ENCODE peak calls at places on chromosomes 6 and 20, in seven cellular contexts. N is AG20443; J is NK-92 treated with Interleukin-12 subunit alpha and Interleukin-12 subunit beta, amount 100 ng/mL, for 24 hours; F is stimulated activated CD8-positive, alpha-beta memory T cell treated with anti-CD3 and anti-CD28 coated beads, Interleukin-7, amount 100 ng/mL, for 48 hours; W is GM12892; K is T follicular helper cell; P is activated gamma-delta T cell treated with Interleukin-2 at 50 U/mL for 16 hours. O is an unnamed sample.

GRCh38 chr20:17536944-17537444 is 5.8 kb upstream of the BFSP1 start:
- DNase-seq in N (peak; percentile 86), J (peak; percentile 17), F (no peak), W (peak; percentile 40), K (peak; percentile 31), P (peak; percentile 63), O (peak; percentile 87)

GRCh38 chr6:30955367-30956042 is 14.7 kb downstream of the MUCL3 start:
- DNase-seq in N (peak; percentile 63), J (no peak), F (peak; percentile 77), W (peak; percentile 75), K (peak; percentile 37), P (peak; percentile 71), O (peak; percentile 25)

GRCh38 chr20:58503668-58504067 is 11.5 kb downstream of the APCDD1L start:
- DNase-seq in N (no peak), J (no peak), F (no peak), W (no peak), K (no peak), P (no peak), O (no peak)

GRCh38 chr6:16059496-16059895 is 69.4 kb upstream of the MYLIP start:
- DNase-seq in N (no peak), J (no peak), F (no peak), W (no peak), K (no peak), P (no peak), O (no peak)

GRCh38 chr20:57835462-57836455 is 125.9 kb upstream of the PMEPA1 start:
- DNase-seq in N (peak; percentile 5), J (no peak), F (no peak), W (no peak), K (no peak), P (no peak), O (no peak)

GRCh38 chr6:43944908-43945777 is 175.1 kb downstream of the VEGFA start:
- DNase-seq in N (peak; percentile 38), J (no peak), F (no peak), W (no peak), K (no peak), P (no peak), O (no peak)

GRCh38 chr6:145715426-145715825 is 19.9 kb downstream of the EPM2A start:
- DNase-seq in N (no peak), J (no peak), F (no peak), W (no peak), K (no peak), P (no peak), O (no peak)

GRCh38 chr6:166201878-166202277 is 34.2 kb upstream of the TBXT start:
- DNase-seq in N (no peak), J (no peak), F (no peak), W (no peak), K (no peak), P (no peak), O (no peak)

GRCh38 chr6:148453906-148454305 is 111.3 kb downstream of the SASH1 start:
- DNase-seq in N (no peak), J (no peak), F (no peak), W (no peak), K (no peak), P (no peak), O (no peak)

GRCh38 chr6:35698858-35699257 is 10.1 kb upstream of the FKBP5 start:
- DNase-seq in N (no peak), J (no peak), F (no peak), W (no peak), K (no peak), P (no peak), O (no peak)

GRCh38 chr6:54768542-54768941 is 78.0 kb upstream of the FAM83B start:
- DNase-seq in N (no peak), J (no peak), F (no peak), W (no peak), K (no peak), P (no peak), O (no peak)

GRCh38 chr6:139337830-139338229 is 36.6 kb downstream of the CITED2 start:
- DNase-seq in N (no peak), J (no peak), F (no peak), W (no peak), K (no peak), P (no peak), O (no peak)

GRCh38 chr6:109961666-109962065 is 16.4 kb upstream of the GPR6 start:
- DNase-seq in N (no peak), J (no peak), F (no peak), W (no peak), K (no peak), P (no peak), O (peak; percentile 19)

GRCh38 chr6:98041921-98042320 is 758.9 kb upstream of the MMS22L start:
- DNase-seq in N (no peak), J (no peak), F (no peak), W (no peak), K (no peak), P (no peak), O (no peak)

GRCh38 chr6:139336994-139337393 is 37.5 kb downstream of the CITED2 start:
- DNase-seq in N (no peak), J (no peak), F (no peak), W (no peak), K (no peak), P (no peak), O (no peak)

GRCh38 chr6:133768656-133769295 is 120.1 kb upstream of the TCF21 start:
- DNase-seq in N (no peak), J (no peak), F (no peak), W (no peak), K (no peak), P (no peak), O (peak; percentile 70)

GRCh38 chr20:62536731-62537401 is 61.1 kb upstream of the GATA5 start:
- DNase-seq in N (no peak), J (no peak), F (no peak), W (no peak), K (no peak), P (no peak), O (no peak)

GRCh38 chr6:88653936-88654335 is 309.5 kb downstream of the RNGTT start:
- DNase-seq in N (no peak), J (no peak), F (no peak), W (no peak), K (no peak), P (no peak), O (no peak)

GRCh38 chr6:5051394-5051793 is 33.7 kb upstream of the PPP1R3G start:
- DNase-seq in N (no peak), J (no peak), F (no peak), W (no peak), K (no peak), P (no peak), O (no peak)

GRCh38 chr20:62641749-62642665 is at the start of gene SLCO4A1:
- DNase-seq in N (peak; percentile 72), J (peak; percentile 83), F (peak; percentile 68), W (peak; percentile 96), K (peak; percentile 76), P (peak; percentile 85), O (peak; percentile 28)

GRCh38 chr6:26594730-26595632 is 1.8 kb upstream of the ABT1 start:
- DNase-seq in N (no peak), J (no peak), F (peak; percentile 42), W (no peak), K (no peak), P (no peak), O (peak; percentile 60)

GRCh38 chr6:106574729-106575458 is 54.4 kb downstream of the RTN4IP1 start:
- DNase-seq in N (peak; percentile 88), J (no peak), F (peak; percentile 2), W (no peak), K (no peak), P (no peak), O (peak; percentile 70)

GRCh38 chr6:126143650-126144260 is 157.4 kb downstream of the TRMT11 start:
- DNase-seq in N (no peak), J (no peak), F (no peak), W (no peak), K (no peak), P (no peak), O (peak; percentile 20)

GRCh38 chr6:166670894-166671293 is 43.8 kb upstream of the RPS6KA2 start:
- DNase-seq in N (no peak), J (no peak), F (no peak), W (no peak), K (no peak), P (no peak), O (no peak)

GRCh38 chr20:33811763-33812672 is 870 bp downstream of the CHMP4B start:
- DNase-seq in N (peak; percentile 81), J (no peak), F (peak; percentile 28), W (no peak), K (peak; percentile 2), P (no peak), O (peak; percentile 82)

GRCh38 chr20:21109144-21109543 is 3.0 kb upstream of the LINC00237 start:
- DNase-seq in N (no peak), J (no peak), F (no peak), W (no peak), K (no peak), P (no peak), O (no peak)

O was measured in fibroblast of pulmonary artery.